ENCODE peak calls at places on chromosomes 7 and 10, in seven cellular contexts. One of them, this sample, is unnamed.

GRCh38 chr10:28077889-28078288 is 79.0 kb upstream of the ODAD2 start:
- DNase-seq in iris pigment epithelial cell: peak; percentile 47
- DNase-seq in mammary epithelial cell: peak; percentile 79
- DNase-seq in SW480: no peak
- DNase-seq in Right ventricle myocardium superior: no peak
- DNase-seq in NCI-H446 treated with DMSO at 0.1 percent for 48 hours: no peak
- DNase-seq in NCI-H1105 treated with DMSO at 0.1 percent for 48 hours: no peak
- DNase-seq in this sample: no peak

GRCh38 chr7:51430480-51431086 is 114.0 kb upstream of the COBL start:
- DNase-seq in SW480: peak; percentile 68
- DNase-seq in Right ventricle myocardium superior: no peak
- DNase-seq in iris pigment epithelial cell: peak; percentile 31
- DNase-seq in mammary epithelial cell: peak; percentile 28
- DNase-seq in NCI-H446 treated with DMSO at 0.1 percent for 48 hours: no peak
- DNase-seq in NCI-H1105 treated with DMSO at 0.1 percent for 48 hours: peak; percentile 43
- DNase-seq in this sample: peak; percentile 78

GRCh38 chr10:76150139-76150885 is 718.9 kb downstream of the LRMDA start:
- DNase-seq in SW480: peak; percentile 96
- DNase-seq in Right ventricle myocardium superior: no peak
- DNase-seq in iris pigment epithelial cell: no peak
- DNase-seq in NCI-H1105 treated with DMSO at 0.1 percent for 48 hours: no peak
- DNase-seq in mammary epithelial cell: peak; percentile 73
- DNase-seq in NCI-H446 treated with DMSO at 0.1 percent for 48 hours: no peak
- DNase-seq in this sample: peak; percentile 77

GRCh38 chr10:91824076-91824475 is 25.9 kb downstream of the TNKS2 start:
- DNase-seq in NCI-H1105 treated with DMSO at 0.1 percent for 48 hours: no peak
- DNase-seq in NCI-H446 treated with DMSO at 0.1 percent for 48 hours: no peak
- DNase-seq in Right ventricle myocardium superior: no peak
- DNase-seq in mammary epithelial cell: no peak
- DNase-seq in iris pigment epithelial cell: no peak
- DNase-seq in SW480: no peak
- DNase-seq in this sample: no peak

GRCh38 chr10:79246606-79247275 is 100.5 kb upstream of the PPIF start:
- DNase-seq in NCI-H446 treated with DMSO at 0.1 percent for 48 hours: peak; percentile 20
- DNase-seq in mammary epithelial cell: no peak
- DNase-seq in Right ventricle myocardium superior: peak; percentile 88
- DNase-seq in SW480: no peak
- DNase-seq in NCI-H1105 treated with DMSO at 0.1 percent for 48 hours: no peak
- DNase-seq in iris pigment epithelial cell: no peak
- DNase-seq in this sample: no peak

GRCh38 chr10:126536148-126536547 is 134.3 kb downstream of the C10orf90 start:
- DNase-seq in NCI-H446 treated with DMSO at 0.1 percent for 48 hours: no peak
- DNase-seq in SW480: no peak
- DNase-seq in mammary epithelial cell: no peak
- DNase-seq in iris pigment epithelial cell: no peak
- DNase-seq in NCI-H1105 treated with DMSO at 0.1 percent for 48 hours: no peak
- DNase-seq in Right ventricle myocardium superior: no peak
- DNase-seq in this sample: peak; percentile 32

GRCh38 chr7:135300913-135301765 is 67.5 kb downstream of the STRA8 start:
- DNase-seq in iris pigment epithelial cell: no peak
- DNase-seq in Right ventricle myocardium superior: no peak
- DNase-seq in SW480: no peak
- DNase-seq in NCI-H1105 treated with DMSO at 0.1 percent for 48 hours: no peak
- DNase-seq in NCI-H446 treated with DMSO at 0.1 percent for 48 hours: no peak
- DNase-seq in mammary epithelial cell: no peak
- DNase-seq in this sample: no peak

GRCh38 chr10:102604379-102604960 is 39.8 kb upstream of the TRIM8 start:
- DNase-seq in SW480: peak; percentile 22
- DNase-seq in NCI-H446 treated with DMSO at 0.1 percent for 48 hours: no peak
- DNase-seq in Right ventricle myocardium superior: no peak
- DNase-seq in mammary epithelial cell: peak; percentile 79
- DNase-seq in NCI-H1105 treated with DMSO at 0.1 percent for 48 hours: no peak
- DNase-seq in iris pigment epithelial cell: peak; percentile 91
- DNase-seq in this sample: peak; percentile 76

GRCh38 chr7:542935-543789 is 23.5 kb upstream of the PDGFA start:
- DNase-seq in mammary epithelial cell: peak; percentile 64
- DNase-seq in NCI-H446 treated with DMSO at 0.1 percent for 48 hours: no peak
- DNase-seq in Right ventricle myocardium superior: no peak
- DNase-seq in iris pigment epithelial cell: peak; percentile 85
- DNase-seq in SW480: peak; percentile 63
- DNase-seq in NCI-H1105 treated with DMSO at 0.1 percent for 48 hours: no peak
- DNase-seq in this sample: peak; percentile 61

This sample was measured in hepatocyte.